ENCODE peak calls at places on chromosome 12, in nine cellular contexts. V, T, F, X, O, J, N, M and G are unnamed samples.

GRCh38 chr12:124433147-124433874 is 134.1 kb downstream of the NCOR2 start:
- DNase-seq in V (peak; percentile 95), T (no peak), O (no peak), J (no peak), X (no peak), F (no peak), M (peak; percentile 79), N (no peak), G (no peak)

GRCh38 chr12:75048763-75049162 is 160.9 kb downstream of the KCNC2 start:
- DNase-seq in T (no peak), N (no peak), F (no peak), X (no peak), V (no peak), M (no peak), J (no peak), O (no peak), G (no peak)

GRCh38 chr12:130110910-130111309 is 51.4 kb upstream of the FZD10 start:
- DNase-seq in T (no peak), O (no peak), M (no peak), J (no peak), F (no peak), X (no peak), V (no peak), N (no peak), G (no peak)

GRCh38 chr12:60070541-60070940 is 474.7 kb downstream of the SLC16A7 start:
- DNase-seq in N (no peak), O (no peak), X (no peak), V (no peak), F (no peak), M (no peak), T (no peak), J (no peak), G (no peak)

GRCh38 chr12:15227004-15227679 is 5.9 kb upstream of the RERG start:
- DNase-seq in V (peak; percentile 56), T (no peak), X (peak; percentile 42), M (peak; percentile 71), J (peak; percentile 50), F (peak; percentile 71), O (no peak), N (peak; percentile 71), G (peak; percentile 9)

GRCh38 chr12:9111525-9111924 is 4.2 kb downstream of the A2M start:
- DNase-seq in X (no peak), M (no peak), N (no peak), F (no peak), T (no peak), J (no peak), V (no peak), O (no peak), G (no peak)

GRCh38 chr12:47190271-47190750 is 110.6 kb upstream of the AMIGO2 start:
- DNase-seq in J (peak; percentile 15), M (no peak), F (peak; percentile 13), V (no peak), O (no peak), X (no peak), N (no peak), T (no peak), G (no peak)

GRCh38 chr12:74689071-74689655 is 151.5 kb downstream of the ATXN7L3B start:
- DNase-seq in F (peak; percentile 30), X (no peak), M (no peak), V (no peak), T (no peak), J (peak; percentile 82), N (peak; percentile 61), O (no peak), G (no peak)

GRCh38 chr12:120620624-120621023 is 19.8 kb upstream of the CABP1 start:
- DNase-seq in N (no peak), F (no peak), J (no peak), X (peak; percentile 74), V (no peak), M (no peak), T (no peak), O (no peak), G (no peak)

GRCh38 chr12:64665506-64665905 is 55.2 kb downstream of the RASSF3 start:
- DNase-seq in F (no peak), X (peak; percentile 56), M (no peak), N (no peak), O (peak; percentile 62), J (no peak), V (no peak), T (peak; percentile 40), G (peak; percentile 80)

GRCh38 chr12:40152783-40153383 is 47.0 kb upstream of the SLC2A13 start:
- DNase-seq in V (peak; percentile 54), F (peak; percentile 27), N (peak; percentile 73), T (peak; percentile 62), X (peak; percentile 59), J (peak; percentile 83), O (no peak), M (peak; percentile 51), G (peak; percentile 53)

GRCh38 chr12:125193798-125194562 is 128.7 kb downstream of the AACS start:
- DNase-seq in M (no peak), T (no peak), O (no peak), X (no peak), J (peak; percentile 54), V (no peak), N (peak; percentile 29), F (no peak), G (no peak)

GRCh38 chr12:125104978-125105377 is 39.7 kb downstream of the AACS start:
- DNase-seq in F (no peak), M (no peak), X (no peak), O (no peak), T (no peak), J (no peak), V (no peak), N (no peak), G (no peak)

GRCh38 chr12:121610239-121611149 is 15.8 kb upstream of the ORAI1 start:
- DNase-seq in N (no peak), J (peak; percentile 50), T (no peak), M (no peak), O (no peak), F (no peak), V (no peak), X (peak; percentile 40), G (no peak)

GRCh38 chr12:115507951-115508722 is 769.4 kb downstream of the MED13L start:
- DNase-seq in O (no peak), X (peak; percentile 7), V (no peak), F (peak; percentile 95), M (no peak), T (no peak), N (no peak), J (no peak), G (no peak)

GRCh38 chr12:13121568-13121967 is 18.1 kb upstream of the GSG1 start:
- DNase-seq in F (no peak), J (no peak), T (no peak), V (no peak), M (no peak), N (no peak), X (no peak), O (no peak), G (no peak)

GRCh38 chr12:38601970-38602369 is 285.4 kb downstream of the ALG10B start:
- DNase-seq in N (no peak), J (no peak), M (no peak), V (no peak), X (no peak), T (no peak), O (no peak), F (no peak), G (no peak)

GRCh38 chr12:48104531-48104930 is 1.3 kb downstream of the SENP1 start:
- DNase-seq in T (no peak), M (no peak), O (no peak), N (no peak), F (no peak), X (no peak), V (no peak), J (no peak), G (no peak)

GRCh38 chr12:34336619-34337465 is 314.5 kb downstream of the ALG10 start:
- DNase-seq in X (no peak), M (no peak), O (no peak), N (no peak), T (no peak), J (no peak), F (no peak), V (no peak), G (no peak)
- H3K9me3 ChIP-seq in X (peaks cover 5% of the 10 kb centered on the region), M (no peaks in the 10 kb centered on the region), O (no peaks in the 10 kb centered on the region), N (peaks cover 38% of the 10 kb centered on the region), T (peaks cover 58% of the 10 kb centered on the region), J (no peaks in the 10 kb centered on the region), F (no peaks in the 10 kb centered on the region), V (no peaks in the 10 kb centered on the region), G (peaks cover 57% of the 10 kb centered on the region)

GRCh38 chr12:109482491-109482890 is 5.1 kb downstream of the UBE3B start:
- DNase-seq in T (no peak), X (no peak), O (no peak), N (no peak), V (no peak), F (no peak), M (no peak), J (no peak), G (no peak)

GRCh38 chr12:109483346-109483745 is 5.9 kb downstream of the UBE3B start:
- DNase-seq in N (no peak), J (no peak), F (no peak), M (no peak), T (no peak), X (no peak), O (no peak), V (no peak), G (no peak)

GRCh38 chr12:109485201-109485600 is 7.8 kb downstream of the UBE3B start:
- DNase-seq in M (no peak), V (no peak), J (no peak), N (no peak), X (no peak), F (no peak), O (no peak), T (no peak), G (no peak)

GRCh38 chr12:109481863-109482262 is 4.4 kb downstream of the UBE3B start:
- DNase-seq in N (no peak), J (no peak), F (no peak), O (no peak), M (no peak), V (no peak), X (no peak), T (no peak), G (no peak)

GRCh38 chr12:109482894-109483293 is 5.5 kb downstream of the UBE3B start:
- DNase-seq in N (no peak), F (no peak), M (no peak), T (no peak), X (no peak), V (no peak), O (no peak), J (no peak), G (no peak)
- H3K36me3 ChIP-seq in N (peaks cover 45% of the 10 kb centered on the region), F (peaks cover 73% of the 10 kb centered on the region), M (peaks cover 8% of the 10 kb centered on the region), T (peaks cover 55% of the 10 kb centered on the region), X (peaks cover 41% of the 10 kb centered on the region), V (peaks cover 18% of the 10 kb centered on the region), O (peaks cover 7% of the 10 kb centered on the region), J (peaks cover 49% of the 10 kb centered on the region), G (peaks cover 48% of the 10 kb centered on the region)

GRCh38 chr12:114174326-114174725 is 208.2 kb upstream of the RBM19 start:
- DNase-seq in O (no peak), N (no peak), T (no peak), J (no peak), X (no peak), V (no peak), M (no peak), F (no peak), G (no peak)
- H3K9me3 ChIP-seq in O (no peaks in the 10 kb centered on the region), N (no peaks in the 10 kb centered on the region), T (no peaks in the 10 kb centered on the region), J (no peaks in the 10 kb centered on the region), X (no peaks in the 10 kb centered on the region), V (no peaks in the 10 kb centered on the region), M (no peaks in the 10 kb centered on the region), F (no peaks in the 10 kb centered on the region), G (no peaks in the 10 kb centered on the region)

DNA sequence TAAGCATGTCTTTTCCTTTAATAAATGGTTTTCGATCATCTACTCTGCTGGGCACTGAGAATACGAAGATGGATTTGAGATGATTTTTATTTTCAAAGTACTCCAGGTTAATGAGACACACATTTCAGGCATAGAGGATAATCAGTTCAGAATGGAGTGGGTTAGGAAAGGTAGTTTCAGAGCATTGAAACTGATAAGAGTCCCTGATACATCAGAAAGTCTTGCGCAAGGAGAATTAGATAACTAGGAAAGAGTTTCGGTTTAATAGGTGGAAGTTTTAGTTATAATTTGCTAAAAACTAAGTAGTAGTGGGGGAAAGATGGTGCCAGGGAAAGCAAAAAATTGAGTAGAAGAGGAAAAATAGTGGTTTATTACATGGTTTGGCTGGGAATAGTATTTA is 50.1 kb downstream of the ZDHHC17 start:
- DNase-seq in N (no peak), F (no peak), X (no peak), M (no peak), V (no peak), T (no peak), J (no peak), O (no peak), G (no peak)
- H3K36me3 ChIP-seq in N (peaks cover 28% of the 10 kb centered on the region), F (peaks cover 46% of the 10 kb centered on the region), X (peaks cover 8% of the 10 kb centered on the region), M (no peaks in the 10 kb centered on the region), V (no peaks in the 10 kb centered on the region), T (peaks cover 21% of the 10 kb centered on the region), J (peaks cover 38% of the 10 kb centered on the region), O (peaks cover 4% of the 10 kb centered on the region), G (peaks cover 49% of the 10 kb centered on the region)